ENCODE peak calls at places on chromosomes 11 and 22, in ten cellular contexts. G, W, Y, H, Q, N, M, X, F and R are unnamed samples.

GRCh38 chr22:30868663-30869385 is 99.8 kb downstream of the MORC2 start:
- DNase-seq in G (no peak), W (no peak), Y (no peak), H (no peak), Q (no peak), N (peak), M (no peak), X (no peak), F (no peak), R (peak)

GRCh38 chr22:16783930-16784354 is 41.3 kb downstream of the XKR3 start:
- DNase-seq in G (peak), W (no peak), Y (no peak), H (no peak), Q (no peak), N (no peak), M (no peak), X (peak), F (no peak), R (peak)

GRCh38 chr11:32610926-32611325 is 27.3 kb downstream of the EIF3M start:
- DNase-seq in G (no peak), W (no peak), Y (no peak), H (no peak), Q (no peak), N (no peak), M (no peak), X (no peak), F (no peak), R (no peak)

GRCh38 chr11:437228-437870 is 4.5 kb downstream of the ANO9 start:
- DNase-seq in G (no peak), W (no peak), Y (no peak), H (no peak), Q (no peak), N (no peak), M (no peak), X (no peak), F (no peak), R (no peak)

GRCh38 chr11:60992842-60993409 is 21.4 kb downstream of the CD6 start:
- DNase-seq in G (no peak), W (no peak), Y (no peak), H (no peak), Q (no peak), N (no peak), M (no peak), X (no peak), F (no peak), R (no peak)

GRCh38 chr11:57432714-57433163 is 5.8 kb upstream of the SLC43A3 start:
- DNase-seq in G (peak), W (no peak), Y (peak), H (peak), Q (no peak), N (peak), M (no peak), X (peak), F (peak), R (no peak)

GRCh38 chr22:25492950-25493790 is 71.3 kb upstream of the GRK3 start:
- DNase-seq in G (no peak), W (no peak), Y (no peak), H (no peak), Q (no peak), N (no peak), M (no peak), X (peak), F (no peak), R (no peak)

GRCh38 chr11:2251138-2251537 is 19.2 kb downstream of the ASCL2 start:
- DNase-seq in G (no peak), W (no peak), Y (no peak), H (no peak), Q (no peak), N (no peak), M (no peak), X (no peak), F (no peak), R (no peak)

GRCh38 chr11:36095716-36096115 is 151.9 kb downstream of the LDLRAD3 start:
- DNase-seq in G (no peak), W (no peak), Y (no peak), H (no peak), Q (no peak), N (peak), M (no peak), X (no peak), F (peak), R (no peak)

GRCh38 chr11:20620988-20621387 is 21.6 kb downstream of the SLC6A5 start:
- DNase-seq in G (no peak), W (no peak), Y (no peak), H (no peak), Q (no peak), N (no peak), M (no peak), X (no peak), F (no peak), R (no peak)

GRCh38 chr11:23364076-23364475 is 503.8 kb upstream of the CCDC179 start:
- DNase-seq in G (no peak), W (no peak), Y (no peak), H (peak), Q (no peak), N (no peak), M (no peak), X (no peak), F (no peak), R (no peak)

GRCh38 chr22:36425977-36426523 is 38.3 kb upstream of the MYH9 start:
- DNase-seq in G (peak), W (no peak), Y (no peak), H (no peak), Q (no peak), N (no peak), M (no peak), X (peak), F (peak), R (no peak)

GRCh38 chr11:1508491-1508891 is 21.9 kb upstream of the MOB2 start:
- DNase-seq in G (no peak), W (no peak), Y (no peak), H (no peak), Q (no peak), N (no peak), M (no peak), X (no peak), F (no peak), R (no peak)

GRCh38 chr11:118078972-118079411 is 2.1 kb downstream of the TMPRSS4 start:
- DNase-seq in G (no peak), W (no peak), Y (no peak), H (no peak), Q (no peak), N (no peak), M (no peak), X (no peak), F (no peak), R (no peak)

GRCh38 chr22:27952091-27952490 is 33.0 kb upstream of the PITPNB start:
- DNase-seq in G (no peak), W (no peak), Y (peak), H (no peak), Q (no peak), N (peak), M (no peak), X (peak), F (no peak), R (peak)

GRCh38 chr11:4560462-4560861 is 15.5 kb downstream of the OR52M1 start:
- DNase-seq in G (no peak), W (no peak), Y (no peak), H (no peak), Q (no peak), N (no peak), M (no peak), X (no peak), F (no peak), R (no peak)

GRCh38 chr11:130190371-130190881 is 30.8 kb downstream of the ST14 start:
- DNase-seq in G (no peak), W (no peak), Y (no peak), H (no peak), Q (no peak), N (no peak), M (no peak), X (no peak), F (no peak), R (no peak)

GRCh38 chr22:42399315-42400271 is 32.6 kb downstream of the NFAM1 start:
- DNase-seq in G (no peak), W (no peak), Y (peak), H (no peak), Q (no peak), N (peak), M (no peak), X (peak), F (no peak), R (no peak)

GRCh38 chr11:35800970-35801953 is 138.7 kb downstream of the TRIM44 start:
- DNase-seq in G (no peak), W (no peak), Y (no peak), H (no peak), Q (no peak), N (peak), M (no peak), X (no peak), F (peak), R (no peak)

GRCh38 chr11:100830978-100831732 is 144.1 kb downstream of the ARHGAP42 start:
- DNase-seq in G (peak), W (no peak), Y (peak), H (peak), Q (no peak), N (peak), M (no peak), X (peak), F (peak), R (peak)

GRCh38 chr11:30487200-30487898 is 98.8 kb downstream of the MPPED2 start:
- DNase-seq in G (no peak), W (no peak), Y (peak), H (no peak), Q (no peak), N (peak), M (no peak), X (peak), F (no peak), R (peak)

GRCh38 chr11:76669901-76670474 is 559 bp downstream of the LRRC32 start:
- DNase-seq in G (peak), W (no peak), Y (no peak), H (no peak), Q (no peak), N (peak), M (no peak), X (peak), F (peak), R (no peak)

GRCh38 chr11:64665381-64665780 is 57.6 kb downstream of the NRXN2 start:
- DNase-seq in G (no peak), W (no peak), Y (no peak), H (no peak), Q (no peak), N (no peak), M (no peak), X (no peak), F (no peak), R (no peak)

GRCh38 chr22:49093192-49093880 is 734.3 kb downstream of the BRD1 start:
- DNase-seq in G (no peak), W (no peak), Y (no peak), H (no peak), Q (no peak), N (no peak), M (no peak), X (no peak), F (no peak), R (no peak)

GRCh38 chr11:64644348-64645242 is 53.6 kb downstream of the SLC22A12 start:
- DNase-seq in G (peak), W (no peak), Y (no peak), H (no peak), Q (no peak), N (no peak), M (no peak), X (peak), F (peak), R (no peak)

GRCh38 chr11:116731097-116731761 is 41.6 kb downstream of the BUD13 start:
- DNase-seq in G (no peak), W (no peak), Y (no peak), H (no peak), Q (no peak), N (peak), M (no peak), X (peak), F (no peak), R (no peak)

GRCh38 chr11:57095896-57096295 is 85.9 kb upstream of the LRRC55 start:
- DNase-seq in G (no peak), W (no peak), Y (no peak), H (no peak), Q (no peak), N (no peak), M (no peak), X (no peak), F (no peak), R (no peak)

GRCh38 chr11:76910620-76911414 is 50.1 kb downstream of the ACER3 start:
- DNase-seq in G (no peak), W (no peak), Y (peak), H (no peak), Q (no peak), N (no peak), M (no peak), X (peak), F (no peak), R (no peak)